ENCODE peak calls at places on chromosomes 4 and X, in six cellular contexts. B is ascending aorta, G is heart right ventricle, R is right lobe of liver, M is IMR-90, L is bronchial epithelial cell. H is an unnamed sample. For H3K36me3, the result is how much of the 10 kb centered on the place peaks cover.

GRCh38 chrX:23365541-23365940 is 30.9 kb downstream of the PTCHD1 start:
- DNase-seq in B (no peak), G (no peak), R (no peak), M (no peak), L (no peak), H (no peak)

GRCh38 chrX:114924846-114925245 is 92.6 kb downstream of the IL13RA2 start:
- DNase-seq in B (no peak), G (no peak), R (no peak), M (peak), L (peak), H (no peak)

GRCh38 chr4:633406-633805 is 8.0 kb downstream of the PDE6B start:
- DNase-seq in B (no peak), G (no peak), R (peak), M (no peak), L (no peak), H (no peak)

GRCh38 chr4:1207157-1207470 is 34.7 kb upstream of the SPON2 start:
- DNase-seq in B (peak), G (no peak), R (peak), M (no peak), L (no peak), H (peak)

GRCh38 chr4:85127653-85128052 is 161.2 kb upstream of the WDFY3 start:
- DNase-seq in B (no peak), G (no peak), R (no peak), M (no peak), L (peak), H (peak)

GRCh38 chr4:152965614-152966013 is 29.5 kb downstream of the FHDC1 start:
- DNase-seq in B (no peak), G (no peak), R (no peak), M (peak), L (no peak), H (no peak)

GRCh38 chr4:8849266-8850073 is 22.2 kb downstream of the HMX1 start:
- DNase-seq in B (peak), G (no peak), R (peak), M (no peak), L (no peak), H (no peak)

GRCh38 chrX:24054182-24055042 is at the start of gene EIF2S3:
- DNase-seq in B (peak), G (peak), R (peak), M (peak), L (peak), H (peak)

GRCh38 chr4:108215055-108215454 is 46.3 kb upstream of the LEF1 start:
- DNase-seq in B (no peak), G (no peak), R (no peak), M (no peak), L (no peak), H (no peak)

GRCh38 chrX:16462912-16463311 is 187.0 kb upstream of the S100G start:
- DNase-seq in B (peak), G (no peak), R (no peak), M (peak), L (no peak), H (no peak)

GRCh38 chr4:20474119-20474518 is 222.4 kb downstream of the SLIT2 start:
- DNase-seq in B (no peak), G (no peak), R (no peak), M (peak), L (peak), H (no peak)

GRCh38 chr4:171118091-171118490 is 695.1 kb upstream of the GALNTL6 start:
- DNase-seq in B (no peak), G (no peak), R (no peak), M (no peak), L (peak), H (no peak)

GRCh38 chr4:95155759-95156451 is 392.9 kb downstream of the UNC5C start:
- DNase-seq in B (no peak), G (no peak), R (no peak), M (peak), L (peak), H (no peak)

GRCh38 chr4:54400802-54401201 is 171.7 kb downstream of the PDGFRA start:
- DNase-seq in B (no peak), G (peak), R (no peak), M (peak), L (peak), H (no peak)

GRCh38 chr4:7347981-7348380 is 86.7 kb downstream of the PSAPL1 start:
- DNase-seq in B (no peak), G (no peak), R (no peak), M (peak), L (no peak), H (no peak)

GRCh38 chrX:13911581-13911980 is 94.7 kb upstream of the GPM6B start:
- DNase-seq in B (no peak), G (no peak), R (no peak), M (peak), L (no peak), H (no peak)

GRCh38 chr4:139214039-139214534 is 37.1 kb upstream of the ELF2 start:
- DNase-seq in B (no peak), G (peak), R (no peak), M (no peak), L (no peak), H (peak)

GRCh38 chr4:532588-533317 is 33.7 kb downstream of the PIGG start:
- DNase-seq in B (no peak), G (no peak), R (no peak), M (no peak), L (no peak), H (no peak)

GRCh38 chr4:56424697-56425514 is 10.5 kb downstream of the PPAT start:
- DNase-seq in B (no peak), G (peak), R (no peak), M (peak), L (peak), H (no peak)

GRCh38 chrX:103716967-103717366 is 6.3 kb downstream of the TMEM31 start:
- DNase-seq in B (no peak), G (no peak), R (no peak), M (peak), L (peak), H (no peak)

GRCh38 chrX:106950381-106950780 is 30.2 kb downstream of the CLDN2 start:
- DNase-seq in B (no peak), G (no peak), R (no peak), M (no peak), L (no peak), H (no peak)

GRCh38 chrX:103253608-103254007 is 1.3 kb downstream of the TCEAL8 start:
- DNase-seq in B (no peak), G (peak), R (no peak), M (no peak), L (no peak), H (no peak)

GRCh38 chr4:186778134-186778533 is 54.5 kb upstream of the FAT1 start:
- DNase-seq in B (no peak), G (no peak), R (no peak), M (no peak), L (no peak), H (no peak)

GRCh38 chr4:16225139-16225538 is 1.1 kb downstream of the TAPT1 start:
- DNase-seq in B (no peak), G (no peak), R (no peak), M (peak), L (peak), H (peak)

GRCh38 chrX:120372667-120373370 is 10.9 kb downstream of the ATP1B4 start:
- DNase-seq in B (no peak), G (peak), R (no peak), M (no peak), L (no peak), H (no peak)

GRCh38 chr4:138241281-138242075 is 671 bp downstream of the SLC7A11 start:
- DNase-seq in B (no peak), G (no peak), R (no peak), M (peak), L (no peak), H (peak)

GRCh38 chr4:5730993-5731975 is 20.3 kb downstream of the EVC start:
- DNase-seq in B (peak), G (no peak), R (no peak), M (no peak), L (no peak), H (no peak)

GRCh38 chr4:59994118-59994517 is 1206.0 kb upstream of the ADGRL3 start:
- DNase-seq in B (no peak), G (no peak), R (no peak), M (no peak), L (no peak), H (no peak)

GRCh38 chrX:24242649-24243556 is 71.0 kb downstream of the SUPT20HL2 start:
- DNase-seq in B (peak), G (peak), R (no peak), M (peak), L (no peak), H (peak)

GRCh38 chr4:129515356-129515755 is 419.4 kb downstream of the C4orf33 start:
- DNase-seq in B (no peak), G (no peak), R (no peak), M (no peak), L (no peak), H (no peak)

GRCh38 chr4:1685604-1686150 is 1.6 kb upstream of the FAM53A start:
- DNase-seq in B (no peak), G (no peak), R (no peak), M (no peak), L (no peak), H (no peak)

GRCh38 chrX:75596178-75596577 is 73.3 kb upstream of the ZDHHC15 start:
- DNase-seq in B (no peak), G (peak), R (no peak), M (no peak), L (no peak), H (no peak)

GRCh38 chr4:18180122-18180521 is 158.6 kb upstream of the LCORL start:
- DNase-seq in B (no peak), G (no peak), R (no peak), M (no peak), L (no peak), H (no peak)

GRCh38 chrX:151896734-151897474 is 15.8 kb upstream of the MAGEA4 start:
- DNase-seq in B (no peak), G (no peak), R (no peak), M (peak), L (peak), H (no peak)

GRCh38 chrX:10617964-10618342 is 2.4 kb downstream of the MID1 start:
- DNase-seq in B (no peak), G (no peak), R (no peak), M (peak), L (peak), H (no peak)

GRCh38 chr4:175561691-175562090 is 250.4 kb downstream of the GPM6A start:
- DNase-seq in B (no peak), G (no peak), R (no peak), M (no peak), L (no peak), H (no peak)

GRCh38 chrX:40244980-40245379 is 147.2 kb upstream of the BCOR start:
- DNase-seq in B (no peak), G (no peak), R (no peak), M (peak), L (no peak), H (no peak)

GRCh38 chr4:30536231-30536630 is 183.9 kb upstream of the PCDH7 start:
- DNase-seq in B (no peak), G (no peak), R (no peak), M (peak), L (no peak), H (no peak)

DNA sequence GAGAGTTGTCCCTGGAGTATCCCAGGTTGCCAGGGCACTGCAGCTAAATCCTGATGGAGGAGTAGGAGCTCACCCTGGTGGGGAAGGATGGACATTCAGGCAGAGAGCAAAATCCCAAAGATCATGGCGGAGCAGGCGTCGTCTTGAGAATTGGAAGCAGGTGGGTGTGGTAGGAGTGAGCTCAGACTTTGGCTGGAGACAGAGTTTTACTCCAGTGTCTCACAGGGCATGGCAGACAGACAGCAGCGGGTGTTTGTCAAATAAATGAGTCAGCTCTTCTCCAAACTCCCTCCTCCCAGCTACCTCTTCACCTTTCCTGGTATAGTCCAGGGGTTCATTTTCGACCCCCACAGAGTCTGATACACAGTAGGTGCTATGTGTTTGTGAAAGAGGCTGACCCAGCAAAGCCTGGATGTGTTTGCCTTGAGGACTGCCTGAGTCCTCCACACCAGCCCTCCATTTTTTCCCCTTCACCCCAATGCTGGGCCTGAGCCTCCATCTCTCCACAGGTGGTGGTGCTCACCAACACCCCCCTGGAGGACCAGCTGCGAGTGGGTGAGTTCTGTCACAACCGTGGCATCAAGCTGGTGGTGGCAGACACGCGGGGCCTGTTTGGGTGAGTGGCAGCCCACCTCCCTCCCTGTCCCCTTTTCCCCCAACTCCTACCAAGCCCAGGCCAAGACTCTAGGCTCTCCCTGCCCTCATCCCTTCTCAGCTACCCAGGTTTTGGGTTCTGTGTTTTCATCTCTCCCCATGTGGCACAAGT is 6.9 kb downstream of the UBA1 start:
- DNase-seq in B (no peak), G (no peak), R (no peak), M (peak), L (peak), H (no peak)
- H3K36me3 ChIP-seq in B (half or more), G (under half), R (half or more), M (half or more), L (under half), H (half or more)

GRCh38 chr4:158090323-158090722 is 82.5 kb downstream of the GASK1B start:
- DNase-seq in B (no peak), G (no peak), R (no peak), M (peak), L (no peak), H (no peak)
- H3K4me3 ChIP-seq in B (peak), G (no peak), R (no peak), M (peak), L (peak), H (no peak)

GRCh38 chr4:82801910-82802521 is 3.4 kb upstream of the SCD5 start:
- DNase-seq in B (no peak), G (no peak), R (no peak), M (peak), L (peak), H (no peak)
- TF ChIP-seq CTCF in B (no peak), G (peak), R (no peak), M (peak), L (peak), H (peak)

DNA sequence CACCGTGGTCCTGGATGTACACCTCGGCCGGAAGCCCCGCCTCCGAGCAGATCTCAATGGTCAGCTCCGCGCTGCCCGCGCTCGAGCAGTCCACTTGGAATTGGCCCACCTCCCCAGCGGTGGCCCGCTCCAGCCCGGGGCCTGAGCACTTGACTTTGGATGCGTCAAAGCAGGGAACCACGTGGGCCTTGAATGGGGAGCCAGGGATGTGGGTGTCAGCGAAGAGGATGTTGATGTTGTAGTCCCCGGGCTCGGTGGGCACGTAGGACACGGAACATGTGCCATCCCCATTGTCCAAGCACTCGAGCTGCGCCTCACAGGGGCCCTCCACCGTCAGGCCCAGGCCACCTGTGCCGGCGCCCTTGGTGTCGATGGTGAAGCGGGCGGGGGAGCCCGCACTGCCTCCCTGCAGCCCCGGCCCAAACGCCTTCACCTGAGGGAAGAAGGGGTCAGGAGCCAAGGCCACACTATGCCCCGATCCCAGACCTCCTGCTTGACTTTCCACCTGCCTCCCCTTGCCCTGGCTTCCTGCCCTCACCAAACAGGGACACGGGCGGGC is 14.2 kb downstream of the FLNA start:
- DNase-seq in B (no peak), G (no peak), R (no peak), M (no peak), L (no peak), H (no peak)
- H3K36me3 ChIP-seq in B (half or more), G (under half), R (under half), M (half or more), L (half or more), H (under half)

DNA sequence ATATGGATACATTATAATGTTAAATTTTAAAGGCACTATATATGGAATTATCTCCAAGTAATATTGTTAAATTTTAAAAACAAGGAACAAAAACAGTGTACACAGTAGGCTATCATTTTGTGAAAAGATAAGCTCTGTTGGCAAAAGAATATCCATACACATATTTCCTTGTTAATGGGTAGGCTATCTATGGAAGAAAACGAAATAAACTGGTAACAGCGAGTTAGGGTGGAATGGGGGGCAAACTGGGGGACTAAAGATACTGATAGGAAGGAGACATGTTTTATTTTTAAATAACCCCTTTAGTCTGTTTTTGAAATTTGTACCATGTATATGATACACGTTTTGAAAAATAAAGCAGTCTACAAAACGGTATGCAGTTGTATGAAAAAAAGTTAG is 3.6 kb upstream of the TSPAN5 start:
- DNase-seq in B (no peak), G (no peak), R (no peak), M (no peak), L (no peak), H (no peak)
- H3K4me3 ChIP-seq in B (no peak), G (no peak), R (no peak), M (no peak), L (no peak), H (no peak)

GRCh38 chr4:180150818-180151217 is 2092.4 kb upstream of the TENM3 start:
- DNase-seq in B (no peak), G (no peak), R (no peak), M (peak), L (peak), H (no peak)
- TF ChIP-seq CTCF in B (no peak), G (no peak), R (no peak), M (peak), L (peak), H (no peak)

H was measured in GM06990.